ENCODE peak calls at places on chromosomes 13 and 19, in six cellular contexts. J is tibial nerve; M is upper lobe of right lung; B is HCT116; X is CD4-positive, alpha-beta T cell; C is heart right ventricle. V is an unnamed sample.

GRCh38 chr19:51799998-51800848 is 5.3 kb downstream of the FPR3 start:
- DNase-seq in J (no peak), M (no peak), B (no peak), X (no peak), C (peak; percentile 92), V (peak; percentile 79)

GRCh38 chr19:27694361-27695055 is 1518.4 kb downstream of the UQCRFS1 start:
- DNase-seq in J (no peak), M (no peak), B (no peak), X (no peak), C (no peak), V (peak; percentile 26)

GRCh38 chr19:6056282-6056741 is 54.0 kb downstream of the RFX2 start:
- DNase-seq in J (no peak), M (no peak), B (no peak), X (no peak), C (no peak), V (peak; percentile 79)

GRCh38 chr19:53882391-53883050 is 524 bp downstream of the PRKCG start:
- DNase-seq in J (no peak), M (no peak), B (no peak), X (no peak), C (no peak), V (no peak)

GRCh38 chr13:48641404-48641803 is 12.3 kb upstream of the CYSLTR2 start:
- DNase-seq in J (no peak), M (no peak), B (no peak), X (no peak), C (no peak), V (no peak)

GRCh38 chr19:10292206-10292788 is 2.5 kb downstream of the ICAM5 start:
- DNase-seq in J (peak; percentile 61), M (peak; percentile 96), B (peak; percentile 71), X (peak; percentile 59), C (peak; percentile 66), V (no peak)

GRCh38 chr19:38478273-38478971 is 44.9 kb downstream of the RYR1 start:
- DNase-seq in J (no peak), M (no peak), B (peak; percentile 35), X (no peak), C (no peak), V (no peak)

GRCh38 chr13:46662690-46663089 is 109.7 kb downstream of the LRCH1 start:
- DNase-seq in J (no peak), M (no peak), B (no peak), X (no peak), C (no peak), V (no peak)

GRCh38 chr19:2791876-2792275 is 6.6 kb downstream of the THOP1 start:
- DNase-seq in J (no peak), M (no peak), B (no peak), X (no peak), C (no peak), V (no peak)

GRCh38 chr19:492091-492531 is 4.2 kb upstream of the MADCAM1 start:
- DNase-seq in J (no peak), M (no peak), B (no peak), X (peak; percentile 40), C (no peak), V (no peak)

GRCh38 chr19:53903055-53903680 is 5.9 kb upstream of the CACNG7 start:
- DNase-seq in J (no peak), M (no peak), B (no peak), X (peak; percentile 36), C (peak; percentile 26), V (no peak)

GRCh38 chr13:67134322-67135129 is 95.6 kb downstream of the PCDH9 start:
- DNase-seq in J (no peak), M (no peak), B (no peak), X (no peak), C (no peak), V (no peak)

GRCh38 chr13:25095862-25096453 is at the start of gene PABPC3:
- DNase-seq in J (no peak), M (no peak), B (no peak), X (no peak), C (no peak), V (no peak)

GRCh38 chr19:39825093-39825463 is 8.9 kb downstream of the DYRK1B start:
- DNase-seq in J (no peak), M (no peak), B (no peak), X (no peak), C (no peak), V (no peak)
- H3K27ac ChIP-seq in J (no peak overlapping the region), M (peak overlapping the region; percentile 55), B (no peak overlapping the region), X (peak overlapping the region; percentile 52), C (no peak overlapping the region), V (peak overlapping the region; percentile 67)

GRCh38 chr19:43782311-43782660 is 1.5 kb upstream of the KCNN4 start:
- DNase-seq in J (no peak), M (no peak), B (no peak), X (no peak), C (no peak), V (no peak)

GRCh38 chr19:43782689-43783231 is 2.0 kb upstream of the KCNN4 start:
- DNase-seq in J (no peak), M (no peak), B (no peak), X (no peak), C (no peak), V (no peak)

GRCh38 chr19:43784251-43784980 is 3.6 kb upstream of the KCNN4 start:
- DNase-seq in J (no peak), M (no peak), B (peak; percentile 77), X (peak; percentile 33), C (no peak), V (no peak)

GRCh38 chr19:43784981-43785808 is 4.4 kb upstream of the KCNN4 start:
- DNase-seq in J (peak; percentile 65), M (peak; percentile 70), B (peak; percentile 79), X (peak; percentile 25), C (peak; percentile 50), V (no peak)

GRCh38 chr19:43783636-43784035 is 2.9 kb upstream of the KCNN4 start:
- DNase-seq in J (no peak), M (no peak), B (no peak), X (no peak), C (no peak), V (no peak)
- H3K27ac ChIP-seq in J (no peak overlapping the region), M (no peak overlapping the region), B (peak overlapping the region; percentile 94), X (peak overlapping the region; percentile 75), C (no peak overlapping the region), V (no peak overlapping the region)

GRCh38 chr19:34308381-34309367 is 54.3 kb downstream of the GARRE1 start:
- DNase-seq in J (no peak), M (no peak), B (no peak), X (peak; percentile 44), C (no peak), V (no peak)

GRCh38 chr19:34306213-34306661 is 51.9 kb downstream of the GARRE1 start:
- DNase-seq in J (no peak), M (no peak), B (no peak), X (no peak), C (no peak), V (no peak)

GRCh38 chr19:34306824-34307223 is 52.5 kb downstream of the GARRE1 start:
- DNase-seq in J (no peak), M (no peak), B (no peak), X (no peak), C (no peak), V (no peak)

GRCh38 chr19:34310494-34310981 is 54.5 kb upstream of the GPI start:
- DNase-seq in J (no peak), M (no peak), B (no peak), X (peak; percentile 16), C (no peak), V (no peak)

GRCh38 chr19:34309368-34310138 is 55.2 kb downstream of the GARRE1 start:
- DNase-seq in J (no peak), M (no peak), B (no peak), X (no peak), C (no peak), V (no peak)
- H3K27ac ChIP-seq in J (no peak overlapping the region), M (no peak overlapping the region), B (no peak overlapping the region), X (peak overlapping the region; percentile 57), C (no peak overlapping the region), V (peak overlapping the region; percentile 7)

DNA sequence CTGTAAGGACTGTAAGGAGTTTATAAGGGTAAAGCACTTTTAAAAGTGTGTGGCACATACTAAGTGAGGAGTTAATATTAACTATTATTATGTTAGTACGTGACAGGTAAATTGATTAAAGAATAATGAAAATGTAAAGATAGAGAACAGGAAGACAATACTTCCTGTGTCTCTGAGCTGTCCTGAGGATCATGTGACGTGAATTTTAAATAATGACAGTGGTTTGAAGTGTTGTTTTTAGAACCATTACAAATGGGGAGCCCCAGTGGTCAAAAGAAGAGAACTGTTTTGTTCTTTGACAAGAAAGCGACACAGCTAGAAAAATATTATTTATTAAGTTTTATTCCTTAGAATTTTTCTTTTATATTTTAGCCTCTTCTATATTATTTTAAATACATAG is 241.2 kb upstream of the STARD13 start:
- DNase-seq in J (no peak), M (no peak), B (no peak), X (no peak), C (no peak), V (no peak)
- H3K27ac ChIP-seq in J (no peak overlapping the region), M (no peak overlapping the region), B (no peak overlapping the region), X (no peak overlapping the region), C (no peak overlapping the region), V (no peak overlapping the region)

GRCh38 chr19:11832253-11832912 is 16.1 kb upstream of the ZNF439 start:
- DNase-seq in J (no peak), M (no peak), B (no peak), X (no peak), C (no peak), V (no peak)

DNA sequence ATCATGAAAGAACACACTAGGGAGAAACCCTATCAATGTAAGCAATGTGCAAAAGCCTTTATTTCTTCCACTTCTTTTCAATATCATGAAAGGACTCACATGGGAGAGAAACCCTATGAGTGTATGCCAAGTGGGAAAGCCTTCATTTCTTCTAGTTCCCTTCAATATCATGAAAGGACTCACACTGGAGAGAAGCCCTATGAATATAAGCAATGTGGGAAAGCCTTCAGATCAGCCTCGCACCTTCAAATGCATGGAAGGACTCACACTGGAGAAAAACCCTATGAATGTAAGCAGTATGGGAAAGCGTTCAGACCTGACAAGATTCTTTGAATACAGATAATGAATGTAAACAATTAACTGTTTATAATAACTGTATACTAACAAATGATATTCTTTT is 15.0 kb upstream of the ZNF439 start:
- DNase-seq in J (no peak), M (no peak), B (no peak), X (no peak), C (no peak), V (no peak)
- H3K27ac ChIP-seq in J (no peak overlapping the region), M (no peak overlapping the region), B (no peak overlapping the region), X (no peak overlapping the region), C (no peak overlapping the region), V (no peak overlapping the region)

V was measured in coronary artery.